ENCODE peak calls at places on chromosomes 1 and 21, in nine cellular contexts. N is fibroblast of lung, V is HFFc6, M is AG04450, D is sigmoid colon, B is A673, L is stomach, R is HFF-Myc, T is heart right ventricle. H is an unnamed sample.

GRCh38 chr1:214214851-214215250 is 66.1 kb upstream of the SMYD2 start:
- DNase-seq in T (no peak), D (no peak), V (no peak), B (no peak), N (no peak), R (no peak), L (no peak), M (no peak), H (no peak)

GRCh38 chr1:147598631-147599361 is 57.5 kb downstream of the BCL9 start:
- DNase-seq in D (peak; percentile 83), M (no peak), R (no peak), V (peak; percentile 8), L (peak; percentile 29), N (peak; percentile 39), B (peak; percentile 41), T (no peak), H (no peak)

GRCh38 chr1:109980324-109981127 is 4.0 kb upstream of the AHCYL1 start:
- DNase-seq in N (no peak), R (no peak), M (no peak), D (no peak), T (no peak), B (no peak), L (peak; percentile 73), V (no peak), H (no peak)

GRCh38 chr1:184972281-184973055 is 1.8 kb downstream of the NIBAN1 start:
- DNase-seq in T (no peak), V (peak; percentile 48), R (no peak), M (no peak), N (peak; percentile 64), D (no peak), B (peak; percentile 24), L (no peak), H (no peak)

GRCh38 chr1:200968469-200969410 is 54.8 kb downstream of the KIF21B start:
- DNase-seq in T (no peak), L (no peak), R (no peak), V (no peak), D (no peak), M (no peak), N (peak; percentile 24), B (peak; percentile 29), H (no peak)

GRCh38 chr1:7334475-7335035 is 436.5 kb upstream of the VAMP3 start:
- DNase-seq in L (no peak), T (peak; percentile 34), R (peak; percentile 29), B (peak; percentile 85), N (peak; percentile 76), M (no peak), D (no peak), V (peak; percentile 49), H (no peak)

GRCh38 chr1:93629101-93630059 is 52.3 kb downstream of the BCAR3 start:
- DNase-seq in N (peak; percentile 66), D (no peak), V (peak; percentile 71), T (peak; percentile 58), B (peak; percentile 76), R (peak; percentile 73), L (no peak), M (peak; percentile 67), H (peak; percentile 17)

GRCh38 chr21:32795802-32796489 is 24.4 kb upstream of the PAXBP1 start:
- DNase-seq in D (no peak), B (no peak), T (no peak), L (no peak), R (no peak), V (no peak), M (no peak), N (no peak), H (no peak)

DNA sequence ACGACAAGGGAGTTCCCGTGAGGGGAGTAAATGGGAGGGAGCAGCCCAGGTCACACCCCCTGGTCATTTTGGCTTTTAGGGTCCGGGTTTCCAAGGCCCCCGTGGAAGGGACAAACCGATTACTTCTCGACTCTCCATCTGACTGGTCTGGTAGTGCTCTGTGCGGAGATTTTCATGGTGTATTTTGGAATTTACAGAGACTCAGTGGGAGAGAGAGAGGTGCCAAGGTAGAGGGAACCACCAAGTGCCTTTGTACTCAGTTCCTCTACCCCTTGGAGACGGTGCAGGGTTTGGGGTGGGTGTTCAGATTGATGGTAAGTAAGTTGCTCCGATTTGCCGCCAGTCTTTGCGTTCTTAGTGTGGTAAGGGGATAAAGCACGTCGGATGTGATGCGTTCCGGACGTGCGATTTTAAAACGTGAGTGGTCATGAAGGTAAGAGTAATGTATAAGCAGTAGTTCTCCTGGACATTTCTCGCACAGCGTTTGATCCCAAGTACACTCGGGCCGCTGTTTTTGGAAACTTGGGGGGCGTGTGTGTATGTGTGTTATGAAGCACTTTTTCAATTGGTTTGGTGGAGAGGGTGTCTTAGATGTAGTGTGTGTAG is 664 bp downstream of the SUCO start:
- DNase-seq in V (no peak), N (peak; percentile 50), R (no peak), B (peak; percentile 53), M (no peak), L (peak; percentile 30), D (peak; percentile 68), T (no peak), H (no peak)
- TF ChIP-seq CTCF in V (no peak), N (no peak), R (no peak), B (no peak), M (no peak), L (no peak), D (no peak), T (no peak), H (no peak)

GRCh38 chr1:25035523-25036116 is 105.5 kb upstream of the RUNX3 start:
- DNase-seq in L (no peak), N (no peak), B (no peak), D (no peak), T (no peak), R (no peak), V (no peak), M (no peak), H (no peak)

GRCh38 chr1:25036117-25036546 is 106.1 kb upstream of the RUNX3 start:
- DNase-seq in V (no peak), D (no peak), B (no peak), T (no peak), N (no peak), R (no peak), L (no peak), M (no peak), H (no peak)

GRCh38 chr1:25039229-25039628 is 109.2 kb upstream of the RUNX3 start:
- DNase-seq in L (no peak), N (no peak), M (no peak), B (no peak), V (peak; percentile 12), R (no peak), T (no peak), D (no peak), H (no peak)

GRCh38 chr1:25038699-25039098 is 108.6 kb upstream of the RUNX3 start:
- DNase-seq in L (no peak), R (no peak), N (no peak), M (no peak), V (no peak), D (no peak), T (no peak), B (no peak), H (no peak)

GRCh38 chr1:25037174-25038074 is 107.3 kb upstream of the RUNX3 start:
- DNase-seq in B (peak; percentile 55), M (no peak), R (no peak), N (peak; percentile 13), L (no peak), D (no peak), T (no peak), V (no peak), H (no peak)
- TF ChIP-seq CTCF in B (peak; percentile 66), M (peak; percentile 68), R (peak; percentile 78), N (peak; percentile 57), L (peak; percentile 25), D (peak; percentile 20), T (peak; percentile 38), V (peak; percentile 82), H (peak; percentile 59)

DNA sequence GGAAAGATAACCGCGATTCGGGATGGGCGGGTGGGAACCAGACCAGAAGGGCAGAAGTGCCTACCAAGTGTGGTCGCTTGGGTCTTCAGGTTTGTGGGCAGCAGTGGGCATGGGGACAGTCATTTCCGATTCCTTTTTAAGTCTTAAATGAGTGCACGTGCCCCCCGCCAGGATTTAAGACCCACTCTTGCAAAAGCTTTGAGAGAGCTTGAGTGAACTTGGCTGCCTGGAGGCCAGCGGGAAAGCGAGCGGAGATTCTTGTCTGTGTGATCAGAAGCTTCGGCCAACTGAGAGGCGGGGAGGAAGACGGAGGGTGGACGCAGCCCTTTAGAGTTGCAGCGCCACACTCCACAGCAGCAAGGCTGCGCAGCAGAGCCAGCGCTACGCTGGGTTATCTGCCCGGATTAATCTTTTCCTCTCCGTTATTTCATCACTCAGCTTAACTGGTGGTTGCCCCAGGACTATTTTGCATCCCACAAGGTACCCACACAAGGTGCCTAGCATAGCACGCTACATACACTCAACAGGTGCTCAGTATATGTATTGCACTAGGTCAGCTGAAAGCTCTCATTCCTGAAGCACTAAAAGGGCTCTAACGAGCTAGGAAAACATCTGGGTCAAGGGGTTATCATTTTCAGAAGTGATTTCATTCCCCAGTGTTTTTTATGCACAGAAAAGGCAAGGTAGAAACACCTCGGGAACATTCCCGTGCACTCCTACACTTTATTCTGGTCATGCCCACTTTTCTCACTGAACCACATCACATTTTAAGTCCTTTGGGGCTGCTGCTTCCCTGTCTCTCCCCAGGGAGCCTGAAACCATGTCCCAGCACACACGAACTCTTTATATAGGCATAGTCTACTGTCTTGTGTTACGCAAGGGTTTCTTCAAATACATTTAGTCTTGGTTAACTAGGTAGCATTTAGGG is 1.5 kb upstream of the BATF3 start:
- DNase-seq in N (peak; percentile 66), R (no peak), B (peak; percentile 33), V (no peak), L (peak; percentile 39), D (peak; percentile 83), M (peak; percentile 15), T (peak; percentile 36), H (peak; percentile 82)
- TF ChIP-seq CTCF in N (no peak), R (no peak), B (no peak), V (peak; percentile 8), L (no peak), D (no peak), M (peak; percentile 36), T (no peak), H (peak; percentile 21)

GRCh38 chr1:203711251-203712007 is 53.6 kb upstream of the LAX1 start:
- DNase-seq in D (no peak), M (no peak), L (no peak), T (no peak), B (no peak), V (no peak), R (no peak), N (no peak), H (no peak)
- TF ChIP-seq CTCF in D (no peak), M (no peak), L (no peak), T (no peak), B (no peak), V (no peak), R (no peak), N (no peak), H (no peak)

DNA sequence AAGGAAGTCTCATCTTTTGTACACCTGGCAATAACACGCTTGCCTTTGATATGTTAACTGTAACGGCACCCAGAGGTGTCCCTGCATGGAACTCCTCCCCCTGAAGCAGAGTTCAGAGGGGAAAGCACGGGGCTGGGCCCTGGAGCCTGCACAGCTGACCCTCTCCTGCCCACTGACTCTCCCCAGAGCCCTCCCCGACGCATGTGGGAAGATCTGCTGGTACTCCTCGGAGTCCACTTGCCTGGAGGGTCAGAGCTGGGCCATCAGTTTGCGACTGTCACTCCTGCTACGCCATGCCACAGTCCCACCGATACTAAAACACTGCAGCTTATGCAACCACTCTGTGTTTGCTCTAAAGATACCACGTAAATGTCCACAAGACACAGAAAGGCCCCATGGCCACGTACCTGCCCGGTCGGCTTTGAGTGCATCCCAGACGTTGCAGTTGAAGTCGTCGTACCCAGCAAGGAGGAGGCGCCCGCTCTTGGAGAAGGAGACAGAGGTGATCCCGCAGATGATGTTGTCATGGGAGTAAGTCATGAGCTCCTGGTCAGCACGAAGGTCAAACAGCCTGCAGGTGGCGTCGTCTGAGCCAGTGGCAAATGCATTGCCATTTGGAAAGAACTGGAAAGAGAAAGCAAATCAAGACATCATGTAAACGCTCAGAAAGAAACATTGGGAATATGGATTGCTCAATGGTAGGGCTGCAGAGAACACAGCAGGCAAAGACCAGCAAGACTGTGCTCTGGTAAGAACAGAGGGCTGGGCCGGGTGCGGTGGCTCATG is 10.6 kb upstream of the NADK start:
- DNase-seq in M (no peak), D (no peak), V (no peak), B (no peak), N (no peak), L (peak; percentile 62), T (no peak), R (no peak), H (no peak)
- TF ChIP-seq CTCF in M (peak; percentile 36), D (no peak), V (peak; percentile 65), B (peak; percentile 50), N (peak; percentile 15), L (no peak), T (no peak), R (peak; percentile 35), H (peak; percentile 44)

H was measured in osteocyte.